ENCODE peak calls at places on chromosomes 6 and 20, in nine cellular contexts. N, V, R, D, X, W, Q, T and K are unnamed samples.

GRCh38 chr20:37651932-37652331 is 41.9 kb upstream of the CTNNBL1 start:
- DNase-seq in N (peak), V (peak), R (no peak), D (peak), X (peak), W (peak), Q (peak), T (peak), K (peak)

GRCh38 chr6:167524720-167525119 is 199.8 kb downstream of the TTLL2 start:
- DNase-seq in N (no peak), V (no peak), R (no peak), D (no peak), X (no peak), W (no peak), Q (no peak), T (no peak), K (no peak)

GRCh38 chr6:7112741-7113313 is 5.1 kb downstream of the RREB1 start:
- DNase-seq in N (no peak), V (no peak), R (no peak), D (peak), X (peak), W (no peak), Q (peak), T (peak), K (no peak)

GRCh38 chr20:22004946-22005345 is 299.5 kb downstream of the PAX1 start:
- DNase-seq in N (no peak), V (no peak), R (no peak), D (no peak), X (no peak), W (no peak), Q (no peak), T (no peak), K (no peak)

GRCh38 chr6:6105472-6106036 is 98.8 kb upstream of the NRN1 start:
- DNase-seq in N (no peak), V (no peak), R (no peak), D (peak), X (no peak), W (peak), Q (peak), T (no peak), K (no peak)

GRCh38 chr6:158373209-158373608 is 60.9 kb downstream of the TULP4 start:
- DNase-seq in N (no peak), V (no peak), R (no peak), D (no peak), X (no peak), W (no peak), Q (no peak), T (no peak), K (no peak)

GRCh38 chr20:20946122-20946759 is 159.9 kb downstream of the LINC00237 start:
- DNase-seq in N (no peak), V (no peak), R (no peak), D (no peak), X (no peak), W (no peak), Q (no peak), T (no peak), K (peak)

GRCh38 chr6:135209803-135210202 is 28.7 kb downstream of the MYB start:
- DNase-seq in N (no peak), V (no peak), R (no peak), D (no peak), X (no peak), W (no peak), Q (no peak), T (no peak), K (no peak)

GRCh38 chr20:58480455-58481356 is 34.5 kb downstream of the APCDD1L start:
- DNase-seq in N (no peak), V (no peak), R (no peak), D (no peak), X (no peak), W (no peak), Q (peak), T (no peak), K (no peak)

GRCh38 chr6:139925894-139926641 is 551.6 kb upstream of the CITED2 start:
- DNase-seq in N (no peak), V (no peak), R (no peak), D (no peak), X (no peak), W (no peak), Q (no peak), T (no peak), K (no peak)

GRCh38 chr6:132929141-132929540 is 114.8 kb downstream of the RPS12 start:
- DNase-seq in N (no peak), V (no peak), R (no peak), D (no peak), X (no peak), W (no peak), Q (no peak), T (peak), K (no peak)

GRCh38 chr20:43731469-43731868 is 4.7 kb upstream of the GTSF1L start:
- DNase-seq in N (no peak), V (no peak), R (no peak), D (no peak), X (no peak), W (no peak), Q (no peak), T (peak), K (peak)

GRCh38 chr6:144278659-144279314 is 6.3 kb upstream of the UTRN start:
- DNase-seq in N (no peak), V (no peak), R (no peak), D (no peak), X (no peak), W (no peak), Q (no peak), T (peak), K (peak)

GRCh38 chr6:168280020-168280898 is 39.3 kb downstream of the DACT2 start:
- DNase-seq in N (no peak), V (no peak), R (no peak), D (no peak), X (no peak), W (no peak), Q (no peak), T (no peak), K (no peak)

GRCh38 chr20:64025101-64025825 is 10.7 kb upstream of the C20orf204 start:
- DNase-seq in N (no peak), V (no peak), R (no peak), D (no peak), X (no peak), W (no peak), Q (peak), T (no peak), K (no peak)

GRCh38 chr6:70668499-70668812 is 773 bp downstream of the SMAP1 start:
- DNase-seq in N (peak), V (peak), R (no peak), D (no peak), X (no peak), W (no peak), Q (no peak), T (peak), K (peak)

GRCh38 chr6:147448775-147449174 is 59.7 kb upstream of the SAMD5 start:
- DNase-seq in N (no peak), V (no peak), R (no peak), D (no peak), X (no peak), W (no peak), Q (peak), T (no peak), K (no peak)

GRCh38 chr6:41957117-41957516 is 15.5 kb upstream of the CCND3 start:
- DNase-seq in N (no peak), V (no peak), R (no peak), D (no peak), X (no peak), W (no peak), Q (no peak), T (no peak), K (no peak)

GRCh38 chr6:151494235-151494950 is 576 bp downstream of the CCDC170 start:
- DNase-seq in N (no peak), V (peak), R (no peak), D (peak), X (no peak), W (no peak), Q (no peak), T (peak), K (no peak)

GRCh38 chr20:23664954-23665353 is 23.9 kb downstream of the CST4 start:
- DNase-seq in N (no peak), V (no peak), R (no peak), D (no peak), X (no peak), W (no peak), Q (peak), T (no peak), K (no peak)

GRCh38 chr6:44067073-44067759 is 60.0 kb downstream of the MRPL14 start:
- DNase-seq in N (no peak), V (no peak), R (no peak), D (no peak), X (no peak), W (no peak), Q (no peak), T (no peak), K (no peak)

GRCh38 chr6:17381429-17382147 is 11.8 kb upstream of the CAP2 start:
- DNase-seq in N (no peak), V (no peak), R (no peak), D (no peak), X (no peak), W (no peak), Q (no peak), T (no peak), K (peak)

GRCh38 chr6:5003604-5004372 is at the start of gene RPP40:
- DNase-seq in N (peak), V (peak), R (peak), D (peak), X (peak), W (peak), Q (peak), T (peak), K (peak)

GRCh38 chr6:25218346-25218745 is 60.8 kb upstream of the CARMIL1 start:
- DNase-seq in N (no peak), V (peak), R (no peak), D (no peak), X (no peak), W (no peak), Q (no peak), T (no peak), K (no peak)

GRCh38 chr6:14058735-14059134 is 58.8 kb upstream of the CD83 start:
- DNase-seq in N (no peak), V (no peak), R (no peak), D (no peak), X (no peak), W (no peak), Q (no peak), T (peak), K (no peak)

GRCh38 chr20:61913423-61914225 is 152.1 kb downstream of the TAF4 start:
- DNase-seq in N (no peak), V (no peak), R (no peak), D (no peak), X (no peak), W (no peak), Q (no peak), T (no peak), K (no peak)

GRCh38 chr6:37131104-37131959 is 38.6 kb upstream of the PIM1 start:
- DNase-seq in N (no peak), V (peak), R (peak), D (peak), X (no peak), W (no peak), Q (no peak), T (no peak), K (peak)

GRCh38 chr20:2708665-2709064 is 16.1 kb downstream of the EBF4 start:
- DNase-seq in N (no peak), V (no peak), R (no peak), D (no peak), X (no peak), W (no peak), Q (peak), T (no peak), K (no peak)

GRCh38 chr6:67956352-67956751 is 678.7 kb upstream of the ADGRB3 start:
- DNase-seq in N (no peak), V (no peak), R (no peak), D (no peak), X (no peak), W (no peak), Q (no peak), T (no peak), K (no peak)

GRCh38 chr20:13744403-13744802 is 40.3 kb downstream of the ESF1 start:
- DNase-seq in N (no peak), V (no peak), R (no peak), D (no peak), X (no peak), W (no peak), Q (no peak), T (peak), K (peak)

GRCh38 chr6:82068721-82069120 is 178.8 kb downstream of the IBTK start:
- DNase-seq in N (no peak), V (no peak), R (no peak), D (no peak), X (no peak), W (no peak), Q (no peak), T (no peak), K (peak)

GRCh38 chr6:156767603-156768467 is 9.3 kb upstream of the ARID1B start:
- DNase-seq in N (no peak), V (no peak), R (no peak), D (no peak), X (no peak), W (no peak), Q (no peak), T (no peak), K (no peak)

GRCh38 chr6:3744211-3744900 is 7.2 kb downstream of the PXDC1 start:
- DNase-seq in N (no peak), V (no peak), R (no peak), D (no peak), X (no peak), W (no peak), Q (no peak), T (no peak), K (no peak)

GRCh38 chr20:63540417-63541186 is 3.4 kb upstream of the PTK6 start:
- DNase-seq in N (no peak), V (no peak), R (no peak), D (peak), X (no peak), W (no peak), Q (no peak), T (peak), K (peak)

GRCh38 chr6:17227403-17227802 is 53.8 kb upstream of the RBM24 start:
- DNase-seq in N (no peak), V (no peak), R (no peak), D (no peak), X (no peak), W (no peak), Q (no peak), T (no peak), K (no peak)

GRCh38 chr6:169409742-169410312 is 156.2 kb upstream of the THBS2 start:
- DNase-seq in N (no peak), V (no peak), R (no peak), D (no peak), X (no peak), W (no peak), Q (no peak), T (no peak), K (peak)